ENCODE peak calls at places on chromosomes 3 and 15, in four cellular contexts. R, V, A and P are unnamed samples.

GRCh38 chr15:40066531-40066930 is 27.6 kb upstream of the SRP14 start:
- DNase-seq in R (no peak), V (no peak), A (no peak), P (no peak)

GRCh38 chr3:46921871-46922271 is 44.4 kb downstream of the PTH1R start:
- DNase-seq in R (no peak), V (no peak), A (no peak), P (no peak)

GRCh38 chr3:71160800-71161546 is 422.6 kb downstream of the FOXP1 start:
- DNase-seq in R (no peak), V (no peak), A (no peak), P (no peak)

GRCh38 chr3:23961064-23961463 is 16.0 kb downstream of the NR1D2 start:
- DNase-seq in R (no peak), V (no peak), A (no peak), P (no peak)

GRCh38 chr3:150545419-150546225 is 674 bp downstream of the SERP1 start:
- DNase-seq in R (no peak), V (peak), A (peak), P (peak)

GRCh38 chr3:148079370-148079769 is 618.3 kb upstream of the AGTR1 start:
- DNase-seq in R (peak), V (no peak), A (no peak), P (no peak)

GRCh38 chr15:79002631-79003030 is 57.8 kb upstream of the CTSH start:
- DNase-seq in R (no peak), V (no peak), A (no peak), P (no peak)

GRCh38 chr15:42373274-42373673 is 14.0 kb downstream of the CAPN3 start:
- DNase-seq in R (no peak), V (no peak), A (no peak), P (no peak)

GRCh38 chr15:48149858-48150257 is 28.2 kb downstream of the MYEF2 start:
- DNase-seq in R (no peak), V (no peak), A (no peak), P (no peak)

GRCh38 chr3:104397713-104398112 is 969.0 kb upstream of the ALCAM start:
- DNase-seq in R (no peak), V (no peak), A (no peak), P (no peak)

GRCh38 chr3:58041182-58041825 is 33.1 kb downstream of the FLNB start:
- DNase-seq in R (no peak), V (no peak), A (no peak), P (no peak)

GRCh38 chr15:57251941-57252340 is 124.4 kb upstream of the CGNL1 start:
- DNase-seq in R (no peak), V (no peak), A (no peak), P (no peak)

GRCh38 chr3:195064300-195064931 is 206.5 kb downstream of the XXYLT1 start:
- DNase-seq in R (no peak), V (no peak), A (no peak), P (peak)

GRCh38 chr15:29835301-29835700 is 13.0 kb upstream of the TJP1 start:
- DNase-seq in R (no peak), V (no peak), A (no peak), P (no peak)

GRCh38 chr15:78082106-78082742 is 4.7 kb upstream of the TBC1D2B start:
- DNase-seq in R (no peak), V (no peak), A (no peak), P (no peak)

GRCh38 chr3:30012941-30013543 is 593.4 kb upstream of the TGFBR2 start:
- DNase-seq in R (peak), V (peak), A (peak), P (peak)

GRCh38 chr15:92619380-92620101 is 36.0 kb downstream of the FAM174B start:
- DNase-seq in R (no peak), V (no peak), A (no peak), P (no peak)

GRCh38 chr3:58237940-58238681 is 519 bp downstream of the ABHD6 start:
- DNase-seq in R (peak), V (peak), A (no peak), P (peak)

GRCh38 chr15:90986790-90987507 is 7.4 kb downstream of the PRC1 start:
- DNase-seq in R (no peak), V (no peak), A (no peak), P (no peak)

GRCh38 chr15:100033140-100033857 is 300.1 kb upstream of the LYSMD4 start:
- DNase-seq in R (no peak), V (no peak), A (no peak), P (no peak)

GRCh38 chr15:21261396-21261964 is 178.8 kb downstream of the POTEB3 start:
- DNase-seq in R (no peak), V (no peak), A (no peak), P (no peak)

GRCh38 chr3:161081675-161082462 is 23.3 kb downstream of the B3GALNT1 start:
- DNase-seq in R (no peak), V (no peak), A (no peak), P (no peak)

GRCh38 chr15:100113351-100114075 is 228.3 kb downstream of the ADAMTS17 start:
- DNase-seq in R (no peak), V (no peak), A (no peak), P (no peak)

GRCh38 chr3:63351159-63352007 is 73.3 kb downstream of the SYNPR start:
- DNase-seq in R (no peak), V (peak), A (no peak), P (peak)

GRCh38 chr3:106379251-106379750 is 510.5 kb upstream of the CBLB start:
- DNase-seq in R (no peak), V (no peak), A (peak), P (no peak)

GRCh38 chr3:10550705-10551104 is 45.3 kb upstream of the ATP2B2 start:
- DNase-seq in R (no peak), V (no peak), A (peak), P (no peak)

GRCh38 chr15:74307827-74308642 is 59.4 kb downstream of the CYP11A1 start:
- DNase-seq in R (peak), V (peak), A (peak), P (peak)

GRCh38 chr15:86591158-86591557 is 511.5 kb downstream of the AGBL1 start:
- DNase-seq in R (no peak), V (no peak), A (no peak), P (no peak)

GRCh38 chr3:105526349-105527111 is 159.8 kb downstream of the ALCAM start:
- DNase-seq in R (no peak), V (no peak), A (no peak), P (no peak)

GRCh38 chr3:172561894-172562664 is 38.8 kb upstream of the TNFSF10 start:
- DNase-seq in R (no peak), V (no peak), A (no peak), P (no peak)

GRCh38 chr3:185920168-185920567 is 17.6 kb downstream of the TRA2B start:
- DNase-seq in R (no peak), V (no peak), A (no peak), P (peak)